ENCODE peak calls at places on chromosomes 12 and 14, in eight cellular contexts. R, F, I, T, Z, X, D and Y are unnamed samples.

GRCh38 chr14:44316647-44317432 is 190.2 kb downstream of the FSCB start:
- DNase-seq in Z (peak), T (no peak), X (peak), I (peak), D (peak), R (peak), F (peak), Y (no peak)

GRCh38 chr12:78562358-78563205 is 302.0 kb upstream of the SYT1 start:
- DNase-seq in X (peak), F (peak), I (no peak), T (no peak), R (peak), D (no peak), Z (no peak), Y (peak)

GRCh38 chr12:120071493-120072020 is 45.0 kb downstream of the RAB35 start:
- DNase-seq in F (no peak), X (no peak), Z (no peak), R (no peak), I (no peak), T (no peak), D (no peak), Y (no peak)

GRCh38 chr14:90755661-90756304 is 60.4 kb downstream of the TTC7B start:
- DNase-seq in D (peak), Z (no peak), R (peak), I (no peak), T (no peak), X (no peak), F (no peak), Y (no peak)

GRCh38 chr12:25811656-25812126 is 146.8 kb upstream of the RASSF8 start:
- DNase-seq in X (peak), R (peak), Z (peak), T (no peak), I (no peak), F (no peak), D (no peak), Y (peak)

GRCh38 chr12:51368640-51369517 is 22.3 kb downstream of the GALNT6 start:
- DNase-seq in D (no peak), Z (peak), I (peak), F (peak), X (peak), R (peak), T (no peak), Y (no peak)

GRCh38 chr14:95679995-95680735 is 6.1 kb upstream of the TCL1B start:
- DNase-seq in T (no peak), D (no peak), F (peak), Z (no peak), I (no peak), X (no peak), R (no peak), Y (no peak)

GRCh38 chr12:24172773-24173447 is 223.4 kb upstream of the SOX5 start:
- DNase-seq in X (no peak), F (no peak), I (no peak), D (no peak), R (no peak), Z (no peak), T (no peak), Y (no peak)

GRCh38 chr12:64744422-64745258 is 14.6 kb downstream of the GNS start:
- DNase-seq in F (no peak), X (peak), D (no peak), I (no peak), R (peak), Z (peak), T (no peak), Y (no peak)

GRCh38 chr14:64060648-64061096 is 207.9 kb downstream of the SYNE2 start:
- DNase-seq in I (no peak), F (no peak), D (no peak), R (peak), X (peak), T (no peak), Z (no peak), Y (no peak)

GRCh38 chr12:24913130-24913529 is 35.8 kb downstream of the BCAT1 start:
- DNase-seq in I (no peak), X (no peak), D (no peak), T (no peak), F (no peak), R (no peak), Z (no peak), Y (no peak)

GRCh38 chr12:4168041-4168440 is 105.5 kb upstream of the CCND2 start:
- DNase-seq in R (no peak), D (no peak), X (no peak), I (no peak), F (no peak), Z (no peak), T (no peak), Y (no peak)

GRCh38 chr14:56390859-56391258 is 188.7 kb upstream of the TMEM260 start:
- DNase-seq in Z (no peak), I (no peak), X (no peak), T (no peak), R (no peak), F (no peak), D (no peak), Y (no peak)

GRCh38 chr14:69008411-69008810 is 29.3 kb upstream of the ACTN1 start:
- DNase-seq in R (peak), F (peak), D (no peak), I (no peak), T (no peak), X (peak), Z (peak), Y (peak)

GRCh38 chr14:24379907-24380746 is 12.1 kb downstream of the NFATC4 start:
- DNase-seq in Z (no peak), F (no peak), I (no peak), R (no peak), X (no peak), D (no peak), T (no peak), Y (no peak)

GRCh38 chr12:116539905-116540482 is 19.2 kb upstream of the MAP1LC3B2 start:
- DNase-seq in I (no peak), T (peak), D (peak), R (peak), X (peak), Z (peak), F (peak), Y (peak)

GRCh38 chr12:123690191-123690840 is 19.4 kb downstream of the TCTN2 start:
- DNase-seq in T (no peak), Z (no peak), X (no peak), I (no peak), D (no peak), R (no peak), F (no peak), Y (no peak)

GRCh38 chr12:3527181-3527580 is 36.2 kb downstream of the PRMT8 start:
- DNase-seq in X (peak), I (no peak), R (peak), F (no peak), D (no peak), T (no peak), Z (peak), Y (no peak)

GRCh38 chr12:24950231-24950834 is 1.4 kb upstream of the BCAT1 start:
- DNase-seq in I (no peak), F (no peak), T (no peak), R (no peak), D (no peak), Z (no peak), X (no peak), Y (no peak)

GRCh38 chr12:120413901-120414695 is 23.8 kb upstream of the COX6A1 start:
- DNase-seq in F (no peak), R (no peak), D (peak), T (no peak), Z (no peak), I (no peak), X (no peak), Y (no peak)

GRCh38 chr12:5172886-5173285 is 129.2 kb downstream of the KCNA5 start:
- DNase-seq in D (no peak), I (no peak), X (no peak), T (no peak), R (no peak), Z (no peak), F (no peak), Y (no peak)

GRCh38 chr14:38900887-38901286 is 202.1 kb downstream of the SEC23A start:
- DNase-seq in X (no peak), T (no peak), R (no peak), I (no peak), D (no peak), Z (peak), F (no peak), Y (no peak)

GRCh38 chr14:102544745-102545460 is 35.3 kb upstream of the ANKRD9 start:
- DNase-seq in D (no peak), X (no peak), T (no peak), F (no peak), Z (no peak), I (no peak), R (no peak), Y (no peak)

GRCh38 chr12:65025070-65025469 is 96.0 kb downstream of the WIF1 start:
- DNase-seq in I (no peak), Z (no peak), D (no peak), X (no peak), R (no peak), T (no peak), F (no peak), Y (peak)

GRCh38 chr14:54786191-54786755 is 116.4 kb downstream of the GCH1 start:
- DNase-seq in R (no peak), F (no peak), X (no peak), Z (no peak), T (no peak), I (no peak), D (no peak), Y (no peak)

GRCh38 chr14:74531467-74531866 is 37.9 kb downstream of the ISCA2 start:
- DNase-seq in D (no peak), R (peak), I (no peak), Z (peak), F (no peak), X (peak), T (no peak), Y (no peak)

GRCh38 chr14:74888164-74889158 is 6.7 kb downstream of the DLST start:
- DNase-seq in F (no peak), R (peak), I (no peak), T (no peak), D (no peak), X (peak), Z (peak), Y (no peak)

GRCh38 chr14:67557118-67557517 is 24.0 kb downstream of the PLEKHH1 start:
- DNase-seq in X (peak), F (no peak), D (no peak), T (no peak), Z (peak), R (peak), I (no peak), Y (no peak)

GRCh38 chr12:28611115-28611435 is 420.8 kb downstream of the CCDC91 start:
- DNase-seq in F (no peak), D (no peak), Z (peak), X (peak), R (peak), T (no peak), I (no peak), Y (no peak)

GRCh38 chr12:2284857-2285256 is 232.1 kb downstream of the CACNA1C start:
- DNase-seq in R (peak), D (peak), I (peak), F (peak), Z (peak), T (peak), X (peak), Y (peak)

GRCh38 chr12:94100990-94101901 is 47.1 kb upstream of the PLXNC1 start:
- DNase-seq in I (peak), X (peak), Z (peak), T (peak), R (peak), F (peak), D (peak), Y (peak)

GRCh38 chr14:96224480-96225096 is 19.9 kb downstream of the BDKRB2 start:
- DNase-seq in T (no peak), F (no peak), I (no peak), Z (no peak), R (no peak), D (no peak), X (no peak), Y (no peak)

GRCh38 chr14:24081739-24082204 is 10.4 kb downstream of the CPNE6 start:
- DNase-seq in F (no peak), R (no peak), X (no peak), Z (no peak), D (no peak), I (no peak), T (no peak), Y (no peak)